ENCODE peak calls at places on chromosomes 13 and 19, in six cellular contexts. One of them, this sample, is unnamed.

GRCh38 chr19:18999016-18999758 is 34.1 kb downstream of the SUGP2 start:
- DNase-seq in naive B cell: no peak
- DNase-seq in GM06990: no peak
- DNase-seq in T-helper 1 cell: no peak
- DNase-seq in A172: no peak
- DNase-seq in anterior cingulate cortex: no peak
- DNase-seq in this sample: no peak

GRCh38 chr13:106919638-106920037 is 351.7 kb upstream of the ARGLU1 start:
- DNase-seq in naive B cell: no peak
- DNase-seq in GM06990: no peak
- DNase-seq in T-helper 1 cell: no peak
- DNase-seq in A172: no peak
- DNase-seq in anterior cingulate cortex: no peak
- DNase-seq in this sample: no peak

GRCh38 chr13:47076536-47076935 is 179.7 kb upstream of the HTR2A start:
- DNase-seq in naive B cell: no peak
- DNase-seq in GM06990: no peak
- DNase-seq in T-helper 1 cell: no peak
- DNase-seq in A172: no peak
- DNase-seq in anterior cingulate cortex: no peak
- DNase-seq in this sample: no peak

GRCh38 chr13:39888865-39889810 is 233.7 kb downstream of the COG6 start:
- DNase-seq in naive B cell: no peak
- DNase-seq in GM06990: no peak
- DNase-seq in T-helper 1 cell: no peak
- DNase-seq in A172: no peak
- DNase-seq in anterior cingulate cortex: no peak
- DNase-seq in this sample: no peak

GRCh38 chr19:10402441-10403038 is 802 bp downstream of the CDC37 start:
- DNase-seq in naive B cell: no peak
- DNase-seq in GM06990: no peak
- DNase-seq in T-helper 1 cell: no peak
- DNase-seq in A172: no peak
- DNase-seq in anterior cingulate cortex: no peak
- DNase-seq in this sample: no peak

GRCh38 chr13:38763446-38764381 is 76.8 kb downstream of the FREM2 start:
- DNase-seq in naive B cell: no peak
- DNase-seq in GM06990: no peak
- DNase-seq in T-helper 1 cell: no peak
- DNase-seq in A172: peak
- DNase-seq in anterior cingulate cortex: no peak
- DNase-seq in this sample: peak

GRCh38 chr13:72437458-72437857 is 290.0 kb downstream of the MZT1 start:
- DNase-seq in naive B cell: no peak
- DNase-seq in GM06990: no peak
- DNase-seq in T-helper 1 cell: no peak
- DNase-seq in A172: peak
- DNase-seq in anterior cingulate cortex: no peak
- DNase-seq in this sample: no peak

GRCh38 chr13:19345158-19345557 is 163.5 kb upstream of the TUBA3C start:
- DNase-seq in naive B cell: no peak
- DNase-seq in GM06990: no peak
- DNase-seq in T-helper 1 cell: no peak
- DNase-seq in A172: no peak
- DNase-seq in anterior cingulate cortex: no peak
- DNase-seq in this sample: no peak

GRCh38 chr13:47251771-47252170 is 354.9 kb upstream of the HTR2A start:
- DNase-seq in naive B cell: no peak
- DNase-seq in GM06990: no peak
- DNase-seq in T-helper 1 cell: no peak
- DNase-seq in A172: no peak
- DNase-seq in anterior cingulate cortex: no peak
- DNase-seq in this sample: no peak

GRCh38 chr19:4606921-4607678 is 32.2 kb upstream of the TNFAIP8L1 start:
- DNase-seq in naive B cell: no peak
- DNase-seq in GM06990: no peak
- DNase-seq in T-helper 1 cell: no peak
- DNase-seq in A172: no peak
- DNase-seq in anterior cingulate cortex: no peak
- DNase-seq in this sample: peak

GRCh38 chr19:6233827-6234511 is 45.8 kb downstream of the MLLT1 start:
- DNase-seq in naive B cell: no peak
- DNase-seq in GM06990: no peak
- DNase-seq in T-helper 1 cell: no peak
- DNase-seq in A172: peak
- DNase-seq in anterior cingulate cortex: no peak
- DNase-seq in this sample: no peak

GRCh38 chr19:58279042-58279924 is 528 bp downstream of the ZNF8 start:
- DNase-seq in naive B cell: no peak
- DNase-seq in GM06990: no peak
- DNase-seq in T-helper 1 cell: peak
- DNase-seq in A172: peak
- DNase-seq in anterior cingulate cortex: peak
- DNase-seq in this sample: peak

GRCh38 chr19:51161266-51161665 is 19.2 kb downstream of the SIGLEC7 start:
- DNase-seq in naive B cell: no peak
- DNase-seq in GM06990: no peak
- DNase-seq in T-helper 1 cell: no peak
- DNase-seq in A172: no peak
- DNase-seq in anterior cingulate cortex: no peak
- DNase-seq in this sample: no peak

GRCh38 chr13:28805193-28805819 is 14.8 kb upstream of the MTUS2 start:
- DNase-seq in naive B cell: no peak
- DNase-seq in GM06990: peak
- DNase-seq in T-helper 1 cell: no peak
- DNase-seq in A172: peak
- DNase-seq in anterior cingulate cortex: no peak
- DNase-seq in this sample: peak

GRCh38 chr13:113962975-113963374 is 10.9 kb downstream of the C13orf46 start:
- DNase-seq in naive B cell: no peak
- DNase-seq in GM06990: no peak
- DNase-seq in T-helper 1 cell: no peak
- DNase-seq in A172: no peak
- DNase-seq in anterior cingulate cortex: no peak
- DNase-seq in this sample: no peak

GRCh38 chr13:25819856-25820530 is 231.8 kb downstream of the SHISA2 start:
- DNase-seq in naive B cell: no peak
- DNase-seq in GM06990: no peak
- DNase-seq in T-helper 1 cell: no peak
- DNase-seq in A172: no peak
- DNase-seq in anterior cingulate cortex: no peak
- DNase-seq in this sample: no peak

GRCh38 chr13:35549481-35549880 is 73.0 kb upstream of the MAB21L1 start:
- DNase-seq in naive B cell: no peak
- DNase-seq in GM06990: peak
- DNase-seq in T-helper 1 cell: no peak
- DNase-seq in A172: peak
- DNase-seq in anterior cingulate cortex: no peak
- DNase-seq in this sample: no peak

GRCh38 chr13:80342541-80343371 is 1.8 kb upstream of the SPRY2 start:
- DNase-seq in naive B cell: peak
- DNase-seq in GM06990: peak
- DNase-seq in T-helper 1 cell: peak
- DNase-seq in A172: peak
- DNase-seq in anterior cingulate cortex: peak
- DNase-seq in this sample: peak

GRCh38 chr19:38142176-38143035 is 81.6 kb downstream of the DPF1 start:
- DNase-seq in naive B cell: no peak
- DNase-seq in GM06990: no peak
- DNase-seq in T-helper 1 cell: no peak
- DNase-seq in A172: peak
- DNase-seq in anterior cingulate cortex: peak
- DNase-seq in this sample: peak